ENCODE peak calls at places on chromosomes 2 and 18, in four cellular contexts. N is colonic mucosa; F is adrenal gland; S is CD4-positive, alpha-beta memory T cell. A is an unnamed sample.

GRCh38 chr18:57891707-57892391 is 88.7 kb upstream of the ATP8B1 start:
- DNase-seq in N (no peak), F (no peak), S (no peak), A (no peak)

GRCh38 chr2:197628043-197628500 is 47.3 kb downstream of the RFTN2 start:
- DNase-seq in N (no peak), F (no peak), S (no peak), A (no peak)

GRCh38 chr2:164314148-164314547 is 307.1 kb downstream of the GRB14 start:
- DNase-seq in N (no peak), F (peak), S (no peak), A (no peak)

GRCh38 chr18:45678850-45679249 is 45.1 kb upstream of the SLC14A1 start:
- DNase-seq in N (no peak), F (no peak), S (no peak), A (no peak)

GRCh38 chr2:70258532-70258875 is 567 bp downstream of the PCYOX1 start:
- DNase-seq in N (peak), F (peak), S (peak), A (peak)

GRCh38 chr2:86778957-86779356 is 11.8 kb downstream of the CD8A start:
- DNase-seq in N (no peak), F (no peak), S (no peak), A (no peak)

GRCh38 chr2:32783933-32784332 is 156.1 kb downstream of the TTC27 start:
- DNase-seq in N (no peak), F (no peak), S (no peak), A (no peak)

GRCh38 chr2:111029135-111029927 is 91.4 kb upstream of the BCL2L11 start:
- DNase-seq in N (peak), F (no peak), S (no peak), A (no peak)

GRCh38 chr18:57780318-57781127 is 22.6 kb downstream of the ATP8B1 start:
- DNase-seq in N (no peak), F (no peak), S (no peak), A (peak)

GRCh38 chr18:63376493-63377053 is 9.6 kb upstream of the KDSR start:
- DNase-seq in N (no peak), F (no peak), S (no peak), A (no peak)

GRCh38 chr18:46073474-46074331 is 1.6 kb upstream of the PSTPIP2 start:
- DNase-seq in N (peak), F (peak), S (peak), A (peak)

GRCh38 chr2:189175869-189176431 is 3.6 kb downstream of the COL5A2 start:
- DNase-seq in N (no peak), F (no peak), S (no peak), A (no peak)
- H3K4me3 ChIP-seq in N (no peak), F (no peak), S (no peak), A (peak)

DNA sequence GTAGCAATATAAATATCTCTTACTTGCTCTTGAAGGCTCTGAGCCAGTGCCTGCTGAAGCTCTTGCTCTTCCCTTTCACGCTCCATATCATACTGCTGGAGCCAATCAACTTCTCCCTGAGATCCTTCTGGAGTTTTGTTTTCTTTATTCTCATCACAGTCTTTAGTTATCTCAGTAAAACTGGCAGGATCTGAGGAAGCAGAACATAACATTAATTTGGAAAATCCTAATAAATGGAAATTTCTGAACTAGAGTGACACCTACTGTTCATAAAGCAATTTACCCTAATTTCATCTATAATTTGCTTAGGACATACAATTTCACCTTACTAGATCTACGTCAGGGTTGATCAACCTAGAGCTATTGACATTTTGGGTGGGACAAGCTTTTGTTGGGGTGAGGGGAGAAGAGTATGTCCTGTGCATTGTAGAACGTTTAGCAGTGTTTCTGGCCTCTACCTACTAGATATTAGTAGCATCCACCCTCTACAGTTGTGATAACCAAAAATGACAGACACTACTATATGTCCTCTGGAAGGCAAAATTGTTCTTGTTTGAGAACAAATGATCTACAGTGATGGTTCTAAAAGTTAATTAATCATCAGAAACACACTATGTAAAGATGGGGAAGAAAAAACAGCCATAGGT is 47.2 kb downstream of the VIL1 start:
- DNase-seq in N (no peak), F (no peak), S (no peak), A (no peak)
- H3K27ac ChIP-seq in N (no peak), F (no peak), S (no peak), A (no peak)

DNA sequence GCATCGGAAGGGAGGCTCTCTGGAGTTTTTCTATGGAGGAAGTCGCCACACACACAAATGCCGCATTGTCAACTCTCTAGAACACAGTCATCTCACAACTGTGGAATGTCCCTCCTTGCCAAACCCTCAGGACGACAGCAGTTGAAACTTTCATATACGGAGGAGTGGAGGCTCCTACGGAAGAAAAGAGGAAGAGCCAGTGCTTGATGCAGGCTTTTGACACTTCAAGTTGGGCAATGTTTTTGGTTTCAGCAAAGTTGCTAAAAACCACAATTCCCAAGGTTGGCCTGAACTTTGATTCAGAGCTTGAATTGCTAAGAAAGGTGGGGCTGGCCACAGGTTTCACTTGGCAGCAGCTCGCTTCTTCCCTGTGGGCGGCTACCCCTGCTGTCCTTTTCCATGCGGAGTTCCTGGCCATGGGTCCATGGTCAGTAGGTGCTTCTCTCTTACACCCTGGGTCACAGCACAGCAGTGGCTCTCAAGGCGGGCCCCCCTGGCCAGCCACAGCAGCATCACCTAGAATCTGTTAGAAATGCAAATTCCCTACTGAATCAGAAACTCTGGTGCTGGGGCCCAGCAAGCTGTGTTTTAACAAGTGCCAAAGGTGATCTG is 856.3 kb downstream of the RNF144A start:
- DNase-seq in N (no peak), F (no peak), S (no peak), A (no peak)
- H3K4me3 ChIP-seq in N (no peak), F (no peak), S (no peak), A (no peak)

GRCh38 chr2:96873651-96874096 is 3.8 kb upstream of the SEMA4C start:
- DNase-seq in N (no peak), F (peak), S (no peak), A (peak)
- H3K27ac ChIP-seq in N (no peak), F (peak), S (no peak), A (peak)

DNA sequence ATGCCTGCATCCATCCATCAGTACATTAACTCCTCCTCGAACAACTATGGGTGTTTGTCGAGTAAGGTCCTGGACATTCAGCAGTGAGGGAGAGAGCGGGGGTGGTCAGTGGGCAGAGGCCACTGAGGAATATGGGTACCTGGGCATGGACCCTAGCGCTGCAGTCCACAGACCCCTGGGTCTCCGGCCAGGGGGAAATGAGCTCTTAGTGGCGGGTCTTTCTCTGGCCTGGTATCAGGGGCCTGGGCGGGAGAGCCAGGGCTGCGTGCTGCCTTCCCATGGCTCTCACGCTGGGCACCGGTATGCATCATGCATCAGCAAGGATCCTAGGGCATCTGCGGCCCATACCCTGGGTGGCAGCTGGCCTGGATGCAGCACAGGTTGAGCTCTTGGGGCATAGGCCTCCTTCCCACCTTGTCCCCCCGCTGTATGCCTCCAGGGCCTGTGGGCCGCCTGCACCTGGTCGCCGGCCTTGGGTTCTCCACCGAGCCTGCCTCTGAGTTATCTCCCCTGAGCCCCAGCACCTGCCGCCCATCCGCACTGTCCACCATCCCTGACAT is 1.3 kb upstream of the MOCOS start:
- DNase-seq in N (no peak), F (no peak), S (no peak), A (no peak)
- H3K4me3 ChIP-seq in N (peak), F (no peak), S (no peak), A (no peak)

GRCh38 chr2:165776013-165776412 is 18.0 kb downstream of the GALNT3 start:
- DNase-seq in N (no peak), F (no peak), S (no peak), A (no peak)
- H3K27ac ChIP-seq in N (no peak), F (no peak), S (no peak), A (no peak)

GRCh38 chr2:126970583-126970982 is 71.9 kb downstream of the TEX51 start:
- DNase-seq in N (no peak), F (no peak), S (no peak), A (no peak)

GRCh38 chr2:126973745-126974144 is 75.1 kb downstream of the TEX51 start:
- DNase-seq in N (no peak), F (no peak), S (no peak), A (no peak)

GRCh38 chr2:126972272-126972626 is 73.6 kb downstream of the TEX51 start:
- DNase-seq in N (no peak), F (no peak), S (no peak), A (no peak)

GRCh38 chr2:126971162-126971480 is 72.4 kb downstream of the TEX51 start:
- DNase-seq in N (no peak), F (no peak), S (no peak), A (no peak)

DNA sequence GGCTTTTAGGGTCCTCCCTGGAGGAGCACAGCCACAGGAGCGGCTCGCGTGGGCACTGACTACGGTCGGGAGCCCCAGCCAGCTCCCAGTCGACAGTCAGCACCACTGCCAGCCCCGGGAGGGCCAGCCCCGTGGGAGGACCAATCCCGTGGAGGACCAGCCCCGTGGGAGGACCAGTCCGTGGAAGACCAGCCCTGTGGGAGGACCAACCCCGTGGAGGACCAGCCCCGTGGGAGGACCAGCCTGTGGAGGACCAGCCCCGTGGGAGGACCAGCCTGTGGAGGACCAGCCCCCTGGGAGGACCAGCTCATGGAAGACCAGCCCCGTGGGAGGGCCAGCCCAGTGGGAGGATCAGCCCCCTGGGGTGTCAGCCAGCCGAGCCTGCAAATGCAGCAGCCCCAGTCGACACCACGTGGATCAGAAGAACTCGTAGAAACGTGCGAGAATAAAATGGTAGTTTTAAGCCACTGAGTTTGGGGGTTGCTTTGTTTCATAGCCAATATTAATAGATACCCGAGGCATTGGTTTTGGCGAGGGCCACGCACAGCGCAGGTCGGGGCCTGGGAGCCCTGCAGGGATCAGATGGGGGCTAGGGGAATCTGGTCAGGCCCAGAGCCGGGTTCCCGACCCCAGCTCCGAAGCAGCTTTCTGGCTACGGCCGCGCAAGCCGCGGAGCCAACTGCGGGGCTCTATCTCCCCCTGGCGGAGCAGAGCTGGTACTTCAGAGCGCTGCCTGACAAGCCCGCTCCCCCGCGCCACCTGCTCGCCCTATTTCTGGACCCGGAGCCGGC is 73.0 kb downstream of the TEX51 start:
- DNase-seq in N (peak), F (peak), S (peak), A (peak)
- H3K4me3 ChIP-seq in N (peak), F (no peak), S (no peak), A (peak)

GRCh38 chr2:235449568-235449967 is 44.3 kb upstream of the AGAP1 start:
- DNase-seq in N (no peak), F (no peak), S (no peak), A (no peak)

GRCh38 chr2:235445116-235445515 is 48.7 kb upstream of the AGAP1 start:
- DNase-seq in N (no peak), F (no peak), S (no peak), A (no peak)

GRCh38 chr2:235446082-235446481 is 47.8 kb upstream of the AGAP1 start:
- DNase-seq in N (no peak), F (no peak), S (no peak), A (no peak)

GRCh38 chr2:235444101-235444597 is 49.7 kb upstream of the AGAP1 start:
- DNase-seq in N (peak), F (no peak), S (no peak), A (no peak)

GRCh38 chr2:235447210-235447609 is 46.6 kb upstream of the AGAP1 start:
- DNase-seq in N (no peak), F (no peak), S (no peak), A (no peak)
- H3K27ac ChIP-seq in N (no peak), F (no peak), S (no peak), A (no peak)

DNA sequence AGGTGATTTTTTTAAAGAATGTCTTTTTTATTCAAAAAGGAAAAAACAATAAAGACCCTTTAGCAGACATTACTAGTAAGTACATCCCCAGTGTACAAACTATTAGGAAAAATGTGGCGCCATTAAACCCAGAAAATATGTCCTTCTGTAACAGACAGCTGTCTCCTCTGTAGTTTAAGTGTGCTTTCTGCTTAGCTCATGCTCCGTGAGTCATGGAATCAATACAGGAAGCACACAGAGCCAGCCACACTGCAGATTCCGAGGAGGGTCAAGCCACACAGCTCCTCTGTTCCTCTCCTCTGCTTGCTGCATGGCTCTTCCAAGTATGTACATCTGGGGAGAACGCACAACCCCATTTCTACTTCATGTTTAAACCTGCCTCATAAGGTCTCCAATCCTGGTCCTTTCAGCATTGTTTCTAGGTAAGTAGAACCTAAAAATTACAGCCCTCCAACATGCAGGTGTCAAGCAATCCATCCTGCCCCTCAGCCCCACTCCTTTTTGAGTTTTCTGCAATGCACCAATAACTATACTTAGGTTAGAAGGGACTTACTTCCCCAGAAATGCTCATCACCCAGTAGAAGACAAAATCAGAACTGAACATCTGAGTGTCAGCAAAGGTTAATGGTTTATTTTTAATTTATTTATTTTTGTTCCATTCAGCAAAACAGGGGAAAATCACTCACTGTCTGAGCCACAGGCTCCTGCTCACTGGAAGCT is 37.5 kb downstream of the ACVR1 start:
- DNase-seq in N (peak), F (peak), S (no peak), A (no peak)
- H3K4me3 ChIP-seq in N (no peak), F (peak), S (no peak), A (peak)